ENCODE peak calls at places on chromosomes 7 and 10, in five cellular contexts. One of them, this sample, is unnamed.

GRCh38 chr10:44465430-44466115 is 80.7 kb upstream of the CXCL12 start:
- DNase-seq in activated CD4-positive, CD25-positive, alpha-beta regulatory T cell: no peak
- DNase-seq in SK-N-SH: peak
- DNase-seq in stimulated activated CD8-positive, alpha-beta memory T cell treated with anti-CD3 and anti-CD28 coated beads, Interleukin-4, amount 100 ng/mL, for 1 hour: no peak
- DNase-seq in globus pallidus: no peak
- DNase-seq in this sample: no peak

GRCh38 chr7:80634505-80634904 is 3.9 kb upstream of the CD36 start:
- DNase-seq in SK-N-SH: no peak
- DNase-seq in stimulated activated CD8-positive, alpha-beta memory T cell treated with anti-CD3 and anti-CD28 coated beads, Interleukin-4, amount 100 ng/mL, for 1 hour: no peak
- DNase-seq in activated CD4-positive, CD25-positive, alpha-beta regulatory T cell: no peak
- DNase-seq in globus pallidus: peak
- DNase-seq in this sample: no peak

GRCh38 chr7:46321556-46322205 is 400.6 kb upstream of the IGFBP3 start:
- DNase-seq in activated CD4-positive, CD25-positive, alpha-beta regulatory T cell: no peak
- DNase-seq in globus pallidus: no peak
- DNase-seq in stimulated activated CD8-positive, alpha-beta memory T cell treated with anti-CD3 and anti-CD28 coated beads, Interleukin-4, amount 100 ng/mL, for 1 hour: no peak
- DNase-seq in SK-N-SH: no peak
- DNase-seq in this sample: no peak

GRCh38 chr10:62617702-62618451 is 186.6 kb upstream of the ADO start:
- DNase-seq in SK-N-SH: no peak
- DNase-seq in stimulated activated CD8-positive, alpha-beta memory T cell treated with anti-CD3 and anti-CD28 coated beads, Interleukin-4, amount 100 ng/mL, for 1 hour: no peak
- DNase-seq in activated CD4-positive, CD25-positive, alpha-beta regulatory T cell: no peak
- DNase-seq in globus pallidus: peak
- DNase-seq in this sample: no peak

GRCh38 chr10:1102836-1103235 is 46.7 kb downstream of the WDR37 start:
- DNase-seq in globus pallidus: no peak
- DNase-seq in stimulated activated CD8-positive, alpha-beta memory T cell treated with anti-CD3 and anti-CD28 coated beads, Interleukin-4, amount 100 ng/mL, for 1 hour: no peak
- DNase-seq in activated CD4-positive, CD25-positive, alpha-beta regulatory T cell: no peak
- DNase-seq in SK-N-SH: no peak
- DNase-seq in this sample: no peak

GRCh38 chr7:17773289-17773626 is 167.0 kb downstream of the SNX13 start:
- DNase-seq in stimulated activated CD8-positive, alpha-beta memory T cell treated with anti-CD3 and anti-CD28 coated beads, Interleukin-4, amount 100 ng/mL, for 1 hour: no peak
- DNase-seq in activated CD4-positive, CD25-positive, alpha-beta regulatory T cell: no peak
- DNase-seq in SK-N-SH: no peak
- DNase-seq in globus pallidus: no peak
- DNase-seq in this sample: no peak

GRCh38 chr7:132738254-132738653 is 162.0 kb upstream of the PLXNA4 start:
- DNase-seq in SK-N-SH: no peak
- DNase-seq in activated CD4-positive, CD25-positive, alpha-beta regulatory T cell: no peak
- DNase-seq in stimulated activated CD8-positive, alpha-beta memory T cell treated with anti-CD3 and anti-CD28 coated beads, Interleukin-4, amount 100 ng/mL, for 1 hour: no peak
- DNase-seq in globus pallidus: no peak
- DNase-seq in this sample: no peak

GRCh38 chr10:23540401-23540800 is 101.5 kb downstream of the OTUD1 start:
- DNase-seq in stimulated activated CD8-positive, alpha-beta memory T cell treated with anti-CD3 and anti-CD28 coated beads, Interleukin-4, amount 100 ng/mL, for 1 hour: no peak
- DNase-seq in SK-N-SH: no peak
- DNase-seq in activated CD4-positive, CD25-positive, alpha-beta regulatory T cell: no peak
- DNase-seq in globus pallidus: peak
- DNase-seq in this sample: no peak

GRCh38 chr7:31648288-31648687 is 38.7 kb upstream of the PPP1R17 start:
- DNase-seq in activated CD4-positive, CD25-positive, alpha-beta regulatory T cell: no peak
- DNase-seq in SK-N-SH: no peak
- DNase-seq in globus pallidus: peak
- DNase-seq in stimulated activated CD8-positive, alpha-beta memory T cell treated with anti-CD3 and anti-CD28 coated beads, Interleukin-4, amount 100 ng/mL, for 1 hour: no peak
- DNase-seq in this sample: no peak

GRCh38 chr10:101066146-101066889 is 4.5 kb downstream of the KAZALD1 start:
- DNase-seq in SK-N-SH: peak
- DNase-seq in globus pallidus: no peak
- DNase-seq in stimulated activated CD8-positive, alpha-beta memory T cell treated with anti-CD3 and anti-CD28 coated beads, Interleukin-4, amount 100 ng/mL, for 1 hour: no peak
- DNase-seq in activated CD4-positive, CD25-positive, alpha-beta regulatory T cell: no peak
- DNase-seq in this sample: no peak